ENCODE peak calls at places on chromosomes 7 and 10, in nine cellular contexts. One of them, this sample, is unnamed.

GRCh38 chr7:41169307-41169706 is 533.6 kb downstream of the INHBA start:
- DNase-seq in tibial artery: no peak
- DNase-seq in NCI-H1436 treated with DMSO at 0.1 percent for 48 hours: no peak
- DNase-seq in NCI-H345: no peak
- DNase-seq in glutamatergic neuron: no peak
- DNase-seq in RPMI7951: peak; percentile 32
- DNase-seq in SJSA1: no peak
- DNase-seq in activated CD4-positive, alpha-beta T cell treated with anti-CD3 and anti-CD28 coated beads for 48 hours: no peak
- DNase-seq in H54: no peak
- DNase-seq in this sample: no peak

GRCh38 chr10:27948191-27948590 is 50.7 kb downstream of the ODAD2 start:
- DNase-seq in tibial artery: no peak
- DNase-seq in NCI-H1436 treated with DMSO at 0.1 percent for 48 hours: no peak
- DNase-seq in NCI-H345: no peak
- DNase-seq in glutamatergic neuron: no peak
- DNase-seq in RPMI7951: no peak
- DNase-seq in SJSA1: no peak
- DNase-seq in activated CD4-positive, alpha-beta T cell treated with anti-CD3 and anti-CD28 coated beads for 48 hours: no peak
- DNase-seq in H54: no peak
- DNase-seq in this sample: no peak

GRCh38 chr10:133324857-133325260 is 11.8 kb downstream of the CALY start:
- DNase-seq in tibial artery: peak; percentile 3
- DNase-seq in NCI-H1436 treated with DMSO at 0.1 percent for 48 hours: no peak
- DNase-seq in NCI-H345: no peak
- DNase-seq in glutamatergic neuron: no peak
- DNase-seq in RPMI7951: no peak
- DNase-seq in SJSA1: no peak
- DNase-seq in activated CD4-positive, alpha-beta T cell treated with anti-CD3 and anti-CD28 coated beads for 48 hours: no peak
- DNase-seq in H54: no peak
- DNase-seq in this sample: no peak

GRCh38 chr10:79410315-79411094 is 34.9 kb downstream of the ZCCHC24 start:
- DNase-seq in tibial artery: no peak
- DNase-seq in NCI-H1436 treated with DMSO at 0.1 percent for 48 hours: no peak
- DNase-seq in NCI-H345: no peak
- DNase-seq in glutamatergic neuron: peak; percentile 35
- DNase-seq in RPMI7951: no peak
- DNase-seq in SJSA1: no peak
- DNase-seq in activated CD4-positive, alpha-beta T cell treated with anti-CD3 and anti-CD28 coated beads for 48 hours: no peak
- DNase-seq in H54: no peak
- DNase-seq in this sample: no peak

GRCh38 chr7:79774150-79774549 is 320.7 kb upstream of the MAGI2 start:
- DNase-seq in tibial artery: no peak
- DNase-seq in NCI-H1436 treated with DMSO at 0.1 percent for 48 hours: no peak
- DNase-seq in NCI-H345: no peak
- DNase-seq in glutamatergic neuron: no peak
- DNase-seq in RPMI7951: no peak
- DNase-seq in SJSA1: no peak
- DNase-seq in activated CD4-positive, alpha-beta T cell treated with anti-CD3 and anti-CD28 coated beads for 48 hours: no peak
- DNase-seq in H54: no peak
- DNase-seq in this sample: no peak

GRCh38 chr7:117402109-117402508 is 25.2 kb downstream of the ASZ1 start:
- DNase-seq in tibial artery: no peak
- DNase-seq in NCI-H1436 treated with DMSO at 0.1 percent for 48 hours: no peak
- DNase-seq in NCI-H345: no peak
- DNase-seq in glutamatergic neuron: no peak
- DNase-seq in RPMI7951: peak; percentile 16
- DNase-seq in SJSA1: peak; percentile 26
- DNase-seq in activated CD4-positive, alpha-beta T cell treated with anti-CD3 and anti-CD28 coated beads for 48 hours: no peak
- DNase-seq in H54: no peak
- DNase-seq in this sample: no peak

GRCh38 chr7:50863053-50863452 is 80.4 kb upstream of the GRB10 start:
- DNase-seq in tibial artery: no peak
- DNase-seq in NCI-H1436 treated with DMSO at 0.1 percent for 48 hours: no peak
- DNase-seq in NCI-H345: no peak
- DNase-seq in glutamatergic neuron: no peak
- DNase-seq in RPMI7951: no peak
- DNase-seq in SJSA1: no peak
- DNase-seq in activated CD4-positive, alpha-beta T cell treated with anti-CD3 and anti-CD28 coated beads for 48 hours: peak; percentile 12
- DNase-seq in H54: no peak
- DNase-seq in this sample: no peak

GRCh38 chr7:152050547-152050971 is 25.1 kb downstream of the GALNT11 start:
- DNase-seq in tibial artery: no peak
- DNase-seq in NCI-H1436 treated with DMSO at 0.1 percent for 48 hours: no peak
- DNase-seq in NCI-H345: no peak
- DNase-seq in glutamatergic neuron: no peak
- DNase-seq in RPMI7951: peak; percentile 91
- DNase-seq in SJSA1: peak; percentile 90
- DNase-seq in activated CD4-positive, alpha-beta T cell treated with anti-CD3 and anti-CD28 coated beads for 48 hours: no peak
- DNase-seq in H54: no peak
- DNase-seq in this sample: no peak

GRCh38 chr7:152459724-152460251 is 24.0 kb upstream of the KMT2C start:
- DNase-seq in tibial artery: peak; percentile 35
- DNase-seq in NCI-H1436 treated with DMSO at 0.1 percent for 48 hours: no peak
- DNase-seq in NCI-H345: peak; percentile 26
- DNase-seq in glutamatergic neuron: peak; percentile 28
- DNase-seq in RPMI7951: peak; percentile 92
- DNase-seq in SJSA1: no peak
- DNase-seq in activated CD4-positive, alpha-beta T cell treated with anti-CD3 and anti-CD28 coated beads for 48 hours: no peak
- DNase-seq in H54: no peak
- DNase-seq in this sample: no peak

GRCh38 chr7:87328281-87328680 is 17.2 kb upstream of the CROT start:
- DNase-seq in tibial artery: no peak
- DNase-seq in NCI-H1436 treated with DMSO at 0.1 percent for 48 hours: no peak
- DNase-seq in NCI-H345: no peak
- DNase-seq in glutamatergic neuron: no peak
- DNase-seq in RPMI7951: peak; percentile 17
- DNase-seq in SJSA1: no peak
- DNase-seq in activated CD4-positive, alpha-beta T cell treated with anti-CD3 and anti-CD28 coated beads for 48 hours: peak; percentile 11
- DNase-seq in H54: no peak
- DNase-seq in this sample: peak; percentile 35

GRCh38 chr7:2431260-2431867 is 28.0 kb downstream of the CHST12 start:
- DNase-seq in tibial artery: no peak
- DNase-seq in NCI-H1436 treated with DMSO at 0.1 percent for 48 hours: no peak
- DNase-seq in NCI-H345: no peak
- DNase-seq in glutamatergic neuron: no peak
- DNase-seq in RPMI7951: no peak
- DNase-seq in SJSA1: peak; percentile 20
- DNase-seq in activated CD4-positive, alpha-beta T cell treated with anti-CD3 and anti-CD28 coated beads for 48 hours: peak; percentile 64
- DNase-seq in H54: peak; percentile 72
- DNase-seq in this sample: no peak

GRCh38 chr10:60964257-60965235 is 20.6 kb upstream of the RHOBTB1 start:
- DNase-seq in tibial artery: peak; percentile 63
- DNase-seq in NCI-H1436 treated with DMSO at 0.1 percent for 48 hours: no peak
- DNase-seq in NCI-H345: peak; percentile 56
- DNase-seq in glutamatergic neuron: peak; percentile 65
- DNase-seq in RPMI7951: peak; percentile 76
- DNase-seq in SJSA1: peak; percentile 95
- DNase-seq in activated CD4-positive, alpha-beta T cell treated with anti-CD3 and anti-CD28 coated beads for 48 hours: peak; percentile 58
- DNase-seq in H54: peak; percentile 28
- DNase-seq in this sample: peak; percentile 35

GRCh38 chr7:158015403-158016116 is 572.1 kb downstream of the PTPRN2 start:
- DNase-seq in tibial artery: peak; percentile 12
- DNase-seq in NCI-H1436 treated with DMSO at 0.1 percent for 48 hours: no peak
- DNase-seq in NCI-H345: no peak
- DNase-seq in glutamatergic neuron: no peak
- DNase-seq in RPMI7951: no peak
- DNase-seq in SJSA1: no peak
- DNase-seq in activated CD4-positive, alpha-beta T cell treated with anti-CD3 and anti-CD28 coated beads for 48 hours: no peak
- DNase-seq in H54: no peak
- DNase-seq in this sample: no peak

This sample was measured in NT2/D1.